ENCODE peak calls at places on chromosomes 1 and 21, in four cellular contexts. Y is mucosa of gallbladder; V is activated naive CD8-positive, alpha-beta T cell treated with anti-CD3 and anti-CD28 coated beads, Interleukin-2, amount 10 ng/mL, durations not matched to agents 7 days and 5 days; R is stimulated activated CD4-positive, alpha-beta T cell treated with anti-CD3 and anti-CD28 coated beads, Interleukin-12 subunit alpha, Interleukin-12 subunit beta, amount 100 ng/mL, for 24 hours. P is an unnamed sample.

GRCh38 chr1:238642231-238642630 is 744.1 kb upstream of the CHRM3 start:
- DNase-seq in Y (no peak), V (no peak), R (no peak), P (no peak)

GRCh38 chr1:235105051-235106043 is 23.3 kb downstream of the TOMM20 start:
- DNase-seq in Y (no peak), V (no peak), R (no peak), P (no peak)

GRCh38 chr1:3027611-3028371 is 6.5 kb downstream of the ACTRT2 start:
- DNase-seq in Y (no peak), V (no peak), R (no peak), P (no peak)

GRCh38 chr1:179164494-179164893 is 65.0 kb downstream of the ABL2 start:
- DNase-seq in Y (no peak), V (no peak), R (no peak), P (peak)

GRCh38 chr1:16191916-16192545 is 20.4 kb downstream of the ARHGEF19 start:
- DNase-seq in Y (no peak), V (no peak), R (no peak), P (no peak)

GRCh38 chr1:94925561-94926364 is 1.1 kb downstream of the CNN3 start:
- DNase-seq in Y (peak), V (peak), R (peak), P (peak)

GRCh38 chr21:42061866-42062542 is 9.1 kb upstream of the UMODL1 start:
- DNase-seq in Y (no peak), V (no peak), R (peak), P (no peak)

GRCh38 chr1:47508900-47509488 is 71.2 kb downstream of the FOXD2 start:
- DNase-seq in Y (no peak), V (no peak), R (no peak), P (no peak)

GRCh38 chr1:6171546-6172124 is 8.5 kb downstream of the CHD5 start:
- DNase-seq in Y (no peak), V (no peak), R (no peak), P (no peak)

GRCh38 chr21:25422610-25423608 is 184.4 kb downstream of the MRPL39 start:
- DNase-seq in Y (no peak), V (no peak), R (no peak), P (no peak)

GRCh38 chr1:73635021-73635420 is 563.0 kb downstream of the LRRIQ3 start:
- DNase-seq in Y (no peak), V (no peak), R (no peak), P (no peak)

GRCh38 chr1:42172394-42173133 is 8.0 kb upstream of the GUCA2A start:
- DNase-seq in Y (no peak), V (no peak), R (no peak), P (no peak)

GRCh38 chr1:25698252-25698651 is 81.7 kb downstream of the MAN1C1 start:
- DNase-seq in Y (no peak), V (no peak), R (no peak), P (no peak)

GRCh38 chr21:36738489-36739126 is 39.7 kb downstream of the SIM2 start:
- DNase-seq in Y (no peak), V (no peak), R (no peak), P (no peak)

GRCh38 chr1:246725191-246725590 is 982 bp downstream of the SCCPDH start:
- DNase-seq in Y (no peak), V (no peak), R (no peak), P (no peak)

P was measured in PC-9.